ENCODE peak calls at places on chromosomes 12 and 14, in eight cellular contexts. F, D, I, S, X, Q, Z and E are unnamed samples.

GRCh38 chr12:71752887-71753286 is 1.8 kb upstream of the RAB21 start:
- DNase-seq in F (no peak), D (no peak), I (no peak), S (no peak), X (no peak), Q (no peak), Z (no peak), E (no peak)

GRCh38 chr12:83575326-83575725 is 888.6 kb downstream of the TMTC2 start:
- DNase-seq in F (no peak), D (no peak), I (no peak), S (no peak), X (no peak), Q (no peak), Z (no peak), E (no peak)

GRCh38 chr12:124581299-124581698 is 13.9 kb upstream of the NCOR2 start:
- DNase-seq in F (no peak), D (no peak), I (no peak), S (no peak), X (no peak), Q (no peak), Z (no peak), E (no peak)

GRCh38 chr14:52455291-52456088 is 96.8 kb downstream of the TXNDC16 start:
- DNase-seq in F (no peak), D (no peak), I (no peak), S (no peak), X (no peak), Q (no peak), Z (no peak), E (no peak)

GRCh38 chr12:57340104-57340503 is 89.1 kb upstream of the STAC3 start:
- DNase-seq in F (no peak), D (no peak), I (no peak), S (no peak), X (no peak), Q (no peak), Z (no peak), E (no peak)

GRCh38 chr12:113140706-113141105 is 5.1 kb upstream of the RASAL1 start:
- DNase-seq in F (no peak), D (no peak), I (no peak), S (no peak), X (no peak), Q (no peak), Z (no peak), E (no peak)

GRCh38 chr14:53567236-53567785 is 389.3 kb downstream of the BMP4 start:
- DNase-seq in F (no peak), D (no peak), I (no peak), S (no peak), X (no peak), Q (no peak), Z (no peak), E (no peak)

GRCh38 chr14:21109377-21110260 is 8.8 kb downstream of the TMEM253 start:
- DNase-seq in F (no peak), D (no peak), I (no peak), S (no peak), X (no peak), Q (no peak), Z (no peak), E (no peak)

GRCh38 chr12:93790472-93791152 is 113.4 kb downstream of the CRADD start:
- DNase-seq in F (no peak), D (no peak), I (no peak), S (no peak), X (no peak), Q (peak), Z (no peak), E (no peak)

GRCh38 chr12:88698471-88698870 is 118.2 kb upstream of the KITLG start:
- DNase-seq in F (no peak), D (no peak), I (no peak), S (no peak), X (no peak), Q (no peak), Z (no peak), E (no peak)

GRCh38 chr12:88870000-88870737 is 289.9 kb upstream of the KITLG start:
- DNase-seq in F (no peak), D (no peak), I (no peak), S (no peak), X (no peak), Q (no peak), Z (no peak), E (no peak)

GRCh38 chr14:33682746-33683145 is 268.1 kb downstream of the EGLN3 start:
- DNase-seq in F (no peak), D (no peak), I (no peak), S (no peak), X (no peak), Q (no peak), Z (no peak), E (no peak)

GRCh38 chr12:56635539-56636117 is 5.5 kb upstream of the BAZ2A start:
- DNase-seq in F (no peak), D (peak), I (no peak), S (peak), X (no peak), Q (no peak), Z (peak), E (peak)

GRCh38 chr12:49055978-49056754 is 4.4 kb downstream of the KMT2D start:
- DNase-seq in F (peak), D (peak), I (no peak), S (peak), X (no peak), Q (peak), Z (peak), E (peak)

GRCh38 chr14:38848243-38848642 is 254.8 kb downstream of the SEC23A start:
- DNase-seq in F (no peak), D (no peak), I (no peak), S (no peak), X (no peak), Q (no peak), Z (no peak), E (no peak)